ENCODE peak calls at places on chromosomes 12 and 14, in six cellular contexts. P, O, X, H, W and V are unnamed samples.

GRCh38 chr12:47995976-47996375 is 8.3 kb downstream of the COL2A1 start:
- DNase-seq in P (no peak), W (no peak), O (peak), H (peak), X (peak), V (no peak)

GRCh38 chr12:110107369-110108281 is 16.5 kb upstream of the IFT81 start:
- DNase-seq in P (peak), O (peak), W (peak), X (peak), H (peak), V (no peak)

GRCh38 chr14:53110103-53110502 is 43.0 kb downstream of the DDHD1 start:
- DNase-seq in X (no peak), W (no peak), P (no peak), O (no peak), H (no peak), V (no peak)

GRCh38 chr14:38947343-38947742 is 155.7 kb downstream of the SEC23A start:
- DNase-seq in P (no peak), W (no peak), H (no peak), O (no peak), X (no peak), V (no peak)

GRCh38 chr12:9271875-9272274 is 63.7 kb upstream of the PZP start:
- DNase-seq in P (no peak), W (no peak), O (no peak), H (no peak), X (no peak), V (no peak)

GRCh38 chr12:124809391-124809790 is 54.3 kb downstream of the SCARB1 start:
- DNase-seq in H (no peak), P (no peak), W (no peak), O (no peak), X (no peak), V (no peak)

GRCh38 chr12:25789520-25789919 is 169.0 kb upstream of the RASSF8 start:
- DNase-seq in O (no peak), H (peak), P (peak), W (no peak), X (no peak), V (no peak)

GRCh38 chr14:102811971-102812370 is 34.7 kb downstream of the TRAF3 start:
- DNase-seq in X (no peak), O (no peak), P (no peak), W (no peak), H (no peak), V (no peak)

GRCh38 chr14:66087231-66087630 is 398.9 kb upstream of the CCDC196 start:
- DNase-seq in H (peak), O (no peak), P (no peak), W (no peak), X (no peak), V (no peak)

GRCh38 chr12:102300824-102301461 is 103.3 kb upstream of the PMCH start:
- DNase-seq in P (no peak), X (peak), O (peak), W (no peak), H (peak), V (peak)

GRCh38 chr14:51283402-51283825 is 43.4 kb downstream of the TMX1 start:
- DNase-seq in H (peak), W (no peak), P (no peak), O (no peak), X (peak), V (peak)

GRCh38 chr14:35242599-35243311 is 49.4 kb upstream of the PSMA6 start:
- DNase-seq in O (no peak), P (no peak), X (no peak), W (no peak), H (no peak), V (no peak)

GRCh38 chr12:121626853-121627623 is 708 bp downstream of the ORAI1 start:
- DNase-seq in P (peak), H (peak), X (no peak), W (peak), O (peak), V (peak)

GRCh38 chr14:101665478-101666078 is 95.9 kb upstream of the PPP2R5C start:
- DNase-seq in X (peak), H (peak), W (no peak), O (peak), P (no peak), V (peak)

GRCh38 chr14:75469606-75470237 is 41.9 kb downstream of the JDP2 start:
- DNase-seq in O (peak), H (no peak), X (no peak), P (no peak), W (peak), V (no peak)

GRCh38 chr14:101502761-101503392 is 58.4 kb upstream of the DIO3 start:
- DNase-seq in H (no peak), O (peak), P (no peak), X (no peak), W (no peak), V (no peak)

GRCh38 chr12:114764516-114764915 is 80.5 kb upstream of the TBX3 start:
- DNase-seq in H (no peak), P (no peak), W (no peak), X (no peak), O (no peak), V (peak)

GRCh38 chr12:49674318-49674985 is 32.8 kb downstream of the FMNL3 start:
- DNase-seq in X (no peak), O (no peak), W (no peak), H (peak), P (peak), V (no peak)

GRCh38 chr12:42023733-42024494 is 120.8 kb downstream of the GXYLT1 start:
- DNase-seq in X (peak), P (peak), W (peak), O (peak), H (peak), V (peak)

GRCh38 chr14:93033983-93034670 is 81.6 kb downstream of the ITPK1 start:
- DNase-seq in O (no peak), P (no peak), W (no peak), X (no peak), H (peak), V (peak)

GRCh38 chr14:33465952-33466700 is 484.7 kb downstream of the EGLN3 start:
- DNase-seq in W (no peak), X (no peak), P (no peak), H (no peak), O (no peak), V (no peak)

GRCh38 chr14:21136024-21136423 is 19.8 kb downstream of the OR5AU1 start:
- DNase-seq in X (no peak), O (no peak), W (no peak), H (peak), P (no peak), V (no peak)

GRCh38 chr12:64039285-64039871 is 182.7 kb downstream of the KICS2 start:
- DNase-seq in X (no peak), W (no peak), H (peak), P (no peak), O (peak), V (no peak)

GRCh38 chr14:49966304-49966809 is 73.5 kb downstream of the ARF6 start:
- DNase-seq in W (no peak), O (peak), X (no peak), P (no peak), H (peak), V (no peak)

GRCh38 chr14:68448379-68448778 is 344.5 kb downstream of the ZFP36L1 start:
- DNase-seq in W (no peak), H (no peak), P (no peak), X (no peak), O (no peak), V (no peak)

GRCh38 chr12:90896164-90896563 is 58.8 kb downstream of the CCER1 start:
- DNase-seq in X (peak), O (no peak), P (no peak), H (peak), W (no peak), V (no peak)

GRCh38 chr12:754871-755562 is 2.6 kb downstream of the WNK1 start:
- DNase-seq in H (peak), O (no peak), P (no peak), X (no peak), W (no peak), V (no peak)

GRCh38 chr12:95624544-95624943 is 73.3 kb upstream of the USP44 start:
- DNase-seq in X (peak), P (no peak), W (no peak), O (no peak), H (peak), V (no peak)

GRCh38 chr14:68309631-68310030 is 483.2 kb downstream of the ZFP36L1 start:
- DNase-seq in P (peak), O (no peak), X (no peak), H (no peak), W (no peak), V (no peak)

GRCh38 chr12:30154996-30155730 is 371.4 kb upstream of the TMTC1 start:
- DNase-seq in W (no peak), P (no peak), O (no peak), H (peak), X (no peak), V (no peak)

GRCh38 chr14:24398943-24399801 is at the start of gene NYNRIN:
- DNase-seq in X (no peak), W (no peak), P (no peak), H (no peak), O (peak), V (peak)

GRCh38 chr12:110923692-110924334 is 3.4 kb upstream of the MYL2 start:
- DNase-seq in P (no peak), W (no peak), X (no peak), O (no peak), H (no peak), V (no peak)

GRCh38 chr12:67320614-67321305 is 51.6 kb downstream of the CAND1 start:
- DNase-seq in H (peak), P (no peak), X (no peak), O (no peak), W (no peak), V (no peak)

GRCh38 chr12:46209914-46210834 is 58.7 kb downstream of the SLC38A1 start:
- DNase-seq in X (no peak), P (peak), H (peak), W (peak), O (peak), V (no peak)

GRCh38 chr12:123478762-123479161 is 20.8 kb downstream of the SNRNP35 start:
- DNase-seq in X (no peak), P (peak), W (no peak), H (peak), O (no peak), V (no peak)

GRCh38 chr12:29103539-29103974 is 45.5 kb upstream of the FAR2 start:
- DNase-seq in P (no peak), H (no peak), W (no peak), X (no peak), O (no peak), V (no peak)

GRCh38 chr14:50088117-50088515 is 28.3 kb downstream of the VCPKMT start:
- DNase-seq in O (no peak), H (no peak), P (no peak), X (no peak), W (no peak), V (no peak)

GRCh38 chr12:65656904-65657351 is 167.4 kb upstream of the HMGA2 start:
- DNase-seq in P (no peak), X (peak), O (no peak), W (no peak), H (peak), V (no peak)

DNA sequence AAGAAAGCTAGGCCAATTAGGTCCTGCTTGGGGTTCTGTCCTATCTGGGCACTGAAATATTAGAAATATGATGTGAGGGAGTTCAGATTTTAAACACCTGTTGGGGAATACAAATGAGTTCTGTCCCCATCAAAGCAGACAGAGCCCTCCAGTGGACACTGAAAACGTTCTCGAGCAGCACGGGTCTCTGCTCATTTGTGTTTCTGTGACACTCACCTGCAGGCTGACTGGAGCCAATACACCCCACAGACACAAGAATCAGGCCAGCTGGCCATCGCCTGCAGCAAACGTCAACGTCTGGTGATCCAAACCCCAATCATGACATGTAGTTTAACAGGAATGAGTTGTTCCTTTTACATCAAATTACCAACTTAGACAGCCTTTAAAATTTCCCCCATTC is 493.4 kb upstream of the TMEM132C start:
- DNase-seq in W (no peak), X (no peak), O (no peak), H (no peak), P (no peak), V (no peak)
- TF ChIP-seq CTCF in W (no peak), X (no peak), O (no peak), H (no peak), P (no peak), V (no peak)

GRCh38 chr12:132190834-132191500 is 46.7 kb downstream of the NOC4L start:
- DNase-seq in W (no peak), P (no peak), O (no peak), H (no peak), X (no peak), V (no peak)

GRCh38 chr12:132190012-132190755 is 45.9 kb downstream of the NOC4L start:
- DNase-seq in O (no peak), H (no peak), X (no peak), P (no peak), W (no peak), V (peak)

GRCh38 chr12:132188451-132189298 is 44.4 kb downstream of the NOC4L start:
- DNase-seq in O (no peak), P (no peak), H (no peak), W (no peak), X (no peak), V (no peak)

GRCh38 chr12:132187646-132188450 is 43.6 kb downstream of the NOC4L start:
- DNase-seq in H (no peak), O (no peak), W (no peak), P (no peak), X (no peak), V (no peak)

GRCh38 chr12:132189378-132190011 is 45.2 kb downstream of the NOC4L start:
- DNase-seq in W (peak), P (peak), H (peak), O (peak), X (peak), V (peak)
- TF ChIP-seq CTCF in W (no peak), P (no peak), H (no peak), O (no peak), X (no peak), V (no peak)

GRCh38 chr12:112130461-112130998 is 5.2 kb downstream of the TRAFD1 start:
- DNase-seq in H (no peak), X (no peak), W (no peak), O (no peak), P (no peak), V (no peak)

GRCh38 chr12:112131686-112132085 is 6.3 kb downstream of the TRAFD1 start:
- DNase-seq in W (no peak), H (no peak), X (no peak), P (no peak), O (no peak), V (no peak)

GRCh38 chr12:112134731-112135130 is 9.4 kb downstream of the TRAFD1 start:
- DNase-seq in X (no peak), O (no peak), H (no peak), W (no peak), P (no peak), V (no peak)

GRCh38 chr12:112133418-112133817 is 8.1 kb downstream of the TRAFD1 start:
- DNase-seq in H (no peak), W (no peak), X (no peak), O (no peak), P (no peak), V (no peak)
- TF ChIP-seq CTCF in H (no peak), W (no peak), X (no peak), O (no peak), P (no peak), V (no peak)

DNA sequence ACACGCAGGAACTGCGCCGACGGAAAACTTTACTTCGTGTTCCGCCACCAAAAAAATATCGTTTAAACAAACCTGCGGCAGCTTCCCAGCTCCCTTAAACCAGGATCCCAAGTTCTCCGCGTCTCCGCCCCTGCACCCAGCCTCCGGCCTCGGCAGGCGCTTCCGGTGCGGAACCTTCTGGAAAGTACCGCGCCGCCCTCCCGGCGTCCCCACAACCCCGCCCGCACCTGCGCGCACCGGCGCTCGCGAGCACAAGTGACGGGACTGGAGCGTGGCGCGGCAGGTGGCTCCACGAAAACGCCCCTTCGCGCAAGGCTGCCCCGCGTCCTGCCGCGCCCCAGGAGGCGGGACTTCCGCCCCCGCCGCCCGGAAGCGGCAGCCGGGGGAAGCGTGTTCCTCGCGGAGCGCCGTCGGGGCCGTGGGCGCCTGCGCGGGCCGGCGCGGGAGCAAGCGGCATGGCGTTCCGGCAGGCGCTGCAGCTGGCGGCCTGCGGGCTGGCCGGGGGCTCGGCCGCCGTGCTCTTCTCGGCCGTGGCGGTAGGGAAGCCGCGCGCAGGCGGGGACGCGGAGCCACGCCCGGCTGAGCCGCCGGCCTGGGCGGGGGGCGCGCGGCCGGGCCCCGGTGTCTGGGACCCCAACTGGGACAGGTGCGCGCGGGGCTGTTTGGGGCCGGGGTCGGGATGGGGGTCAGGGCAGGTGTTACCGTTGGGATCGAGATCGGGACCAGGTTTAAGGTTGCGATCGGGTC is at the start of gene PGAM5:
- DNase-seq in O (peak), P (peak), H (peak), X (peak), W (peak), V (peak)
- TF ChIP-seq CTCF in O (no peak), P (no peak), H (no peak), X (no peak), W (no peak), V (no peak)

GRCh38 chr12:55658635-55659391 is 22.1 kb downstream of the OR10P1 start:
- DNase-seq in H (peak), W (no peak), P (no peak), O (no peak), X (no peak), V (no peak)

GRCh38 chr12:55663391-55663790 is 26.7 kb downstream of the OR10P1 start:
- DNase-seq in H (no peak), X (no peak), O (no peak), W (no peak), P (no peak), V (no peak)

GRCh38 chr12:55657282-55657681 is 20.6 kb downstream of the OR10P1 start:
- DNase-seq in X (no peak), O (no peak), P (no peak), W (no peak), H (no peak), V (no peak)

GRCh38 chr12:55658212-55658611 is 21.5 kb downstream of the OR10P1 start:
- DNase-seq in W (peak), O (no peak), P (no peak), H (no peak), X (no peak), V (no peak)

GRCh38 chr12:55659486-55660385 is 23.0 kb downstream of the OR10P1 start:
- DNase-seq in P (peak), H (peak), X (peak), O (peak), W (no peak), V (peak)
- TF ChIP-seq CTCF in P (peak), H (peak), X (peak), O (no peak), W (no peak), V (no peak)

DNA sequence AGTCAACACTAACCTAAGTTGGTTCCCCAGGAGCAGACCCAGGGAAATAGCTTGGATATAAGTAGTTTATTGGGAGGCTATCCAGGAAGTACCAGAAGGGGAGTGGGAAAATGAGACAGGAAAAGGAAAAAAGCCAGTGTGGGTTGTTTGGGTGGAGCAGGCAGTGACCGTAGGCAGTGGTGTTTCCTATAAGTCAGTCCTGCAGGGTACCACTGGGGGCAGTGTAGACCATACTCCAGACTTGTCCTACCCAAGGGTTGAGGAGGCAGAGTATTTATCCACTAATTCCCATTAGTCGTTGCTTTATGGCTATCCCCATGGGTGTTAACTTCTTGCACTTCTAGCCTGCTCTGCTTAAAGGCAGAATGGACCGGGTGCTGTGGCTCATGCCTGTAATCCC is 6.4 kb upstream of the CCDC60 start:
- DNase-seq in X (no peak), W (no peak), H (no peak), P (peak), O (peak), V (peak)
- TF ChIP-seq CTCF in X (no peak), W (no peak), H (no peak), P (peak), O (no peak), V (peak)

GRCh38 chr12:76085159-76085868 is 829 bp upstream of the NAP1L1 start:
- DNase-seq in P (no peak), O (no peak), X (no peak), H (peak), W (no peak), V (no peak)
- TF ChIP-seq CTCF in P (peak), O (no peak), X (peak), H (peak), W (no peak), V (no peak)